ENCODE peak calls at places on chromosomes 2 and 18, in six cellular contexts. One of them, this sample, is unnamed.
A peak's percentile ranks its signal among the peaks of the same experiment; 100 is the strongest.

GRCh38 chr18:78049281-78049680 is 799.6 kb downstream of the GALR1 start:
- DNase-seq in left lung: no peak
- DNase-seq in ovary: no peak
- DNase-seq in A549: no peak
- DNase-seq in HCT116: no peak
- DNase-seq in AG04450: no peak
- DNase-seq in this sample: no peak

GRCh38 chr18:77765468-77765867 is 515.8 kb downstream of the GALR1 start:
- DNase-seq in HCT116: no peak
- DNase-seq in A549: peak; percentile 35
- DNase-seq in left lung: no peak
- DNase-seq in AG04450: no peak
- DNase-seq in ovary: no peak
- DNase-seq in this sample: no peak

GRCh38 chr2:109447251-109447661 is 166.5 kb downstream of the SEPTIN10 start:
- DNase-seq in HCT116: no peak
- DNase-seq in A549: no peak
- DNase-seq in AG04450: peak; percentile 93
- DNase-seq in ovary: no peak
- DNase-seq in left lung: no peak
- DNase-seq in this sample: no peak

GRCh38 chr2:54767921-54768320 is 44.5 kb downstream of the EML6 start:
- DNase-seq in ovary: no peak
- DNase-seq in A549: no peak
- DNase-seq in left lung: no peak
- DNase-seq in HCT116: no peak
- DNase-seq in AG04450: no peak
- DNase-seq in this sample: peak; percentile 77

GRCh38 chr2:43848174-43848573 is 9.4 kb downstream of the ABCG8 start:
- DNase-seq in left lung: no peak
- DNase-seq in A549: peak; percentile 66
- DNase-seq in ovary: no peak
- DNase-seq in AG04450: no peak
- DNase-seq in HCT116: peak; percentile 33
- DNase-seq in this sample: peak; percentile 64

GRCh38 chr2:128754246-128754724 is 435.6 kb upstream of the HS6ST1 start:
- DNase-seq in A549: no peak
- DNase-seq in HCT116: no peak
- DNase-seq in ovary: peak; percentile 35
- DNase-seq in left lung: no peak
- DNase-seq in AG04450: no peak
- DNase-seq in this sample: no peak

GRCh38 chr2:148965596-148966431 is 72.7 kb upstream of the LYPD6B start:
- DNase-seq in HCT116: no peak
- DNase-seq in left lung: no peak
- DNase-seq in AG04450: no peak
- DNase-seq in ovary: no peak
- DNase-seq in A549: no peak
- DNase-seq in this sample: no peak

GRCh38 chr2:179594268-179595112 is 266.9 kb downstream of the ZNF385B start:
- DNase-seq in A549: no peak
- DNase-seq in AG04450: no peak
- DNase-seq in HCT116: no peak
- DNase-seq in ovary: no peak
- DNase-seq in left lung: no peak
- DNase-seq in this sample: no peak

GRCh38 chr2:190996947-190997346 is 17.0 kb downstream of the STAT1 start:
- DNase-seq in HCT116: no peak
- DNase-seq in left lung: no peak
- DNase-seq in ovary: no peak
- DNase-seq in AG04450: no peak
- DNase-seq in A549: no peak
- DNase-seq in this sample: no peak

GRCh38 chr2:127175821-127176354 is 44.2 kb downstream of the CYP27C1 start:
- DNase-seq in left lung: no peak
- DNase-seq in AG04450: no peak
- DNase-seq in A549: no peak
- DNase-seq in ovary: no peak
- DNase-seq in HCT116: no peak
- DNase-seq in this sample: peak; percentile 46

GRCh38 chr2:62340981-62341624 is 145.2 kb downstream of the B3GNT2 start:
- DNase-seq in left lung: no peak
- DNase-seq in A549: no peak
- DNase-seq in HCT116: no peak
- DNase-seq in AG04450: no peak
- DNase-seq in ovary: no peak
- DNase-seq in this sample: no peak

GRCh38 chr2:85902496-85902895 is 13.7 kb upstream of the ST3GAL5 start:
- DNase-seq in left lung: no peak
- DNase-seq in AG04450: no peak
- DNase-seq in A549: no peak
- DNase-seq in ovary: no peak
- DNase-seq in HCT116: no peak
- DNase-seq in this sample: no peak

GRCh38 chr2:239774933-239775622 is 250.1 kb downstream of the NDUFA10 start:
- DNase-seq in HCT116: no peak
- DNase-seq in ovary: no peak
- DNase-seq in left lung: no peak
- DNase-seq in A549: no peak
- DNase-seq in AG04450: no peak
- DNase-seq in this sample: no peak

GRCh38 chr2:54728669-54729120 is 5.2 kb downstream of the EML6 start:
- DNase-seq in HCT116: peak; percentile 49
- DNase-seq in left lung: no peak
- DNase-seq in ovary: no peak
- DNase-seq in A549: peak; percentile 79
- DNase-seq in AG04450: peak; percentile 30
- DNase-seq in this sample: peak; percentile 27

GRCh38 chr2:191593622-191594416 is 84.1 kb upstream of the NABP1 start:
- DNase-seq in HCT116: no peak
- DNase-seq in left lung: no peak
- DNase-seq in AG04450: no peak
- DNase-seq in ovary: no peak
- DNase-seq in A549: peak; percentile 75
- DNase-seq in this sample: peak; percentile 78

GRCh38 chr18:9103488-9103887 is 989 bp downstream of the NDUFV2 start:
- DNase-seq in A549: no peak
- DNase-seq in HCT116: no peak
- DNase-seq in ovary: no peak
- DNase-seq in left lung: no peak
- DNase-seq in AG04450: no peak
- DNase-seq in this sample: no peak

GRCh38 chr2:179186126-179186525 is 78.5 kb downstream of the SESTD1 start:
- DNase-seq in AG04450: peak; percentile 11
- DNase-seq in ovary: no peak
- DNase-seq in left lung: no peak
- DNase-seq in A549: no peak
- DNase-seq in HCT116: no peak
- DNase-seq in this sample: no peak

GRCh38 chr2:200199576-200200263 is 106.8 kb upstream of the SPATS2L start:
- DNase-seq in HCT116: no peak
- DNase-seq in AG04450: no peak
- DNase-seq in left lung: no peak
- DNase-seq in ovary: no peak
- DNase-seq in A549: peak; percentile 31
- DNase-seq in this sample: no peak

GRCh38 chr2:121804997-121805766 is 49.7 kb downstream of the TSN start:
- DNase-seq in ovary: no peak
- DNase-seq in left lung: no peak
- DNase-seq in A549: no peak
- DNase-seq in AG04450: no peak
- DNase-seq in HCT116: no peak
- DNase-seq in this sample: no peak

GRCh38 chr2:131045286-131045924 is 47.9 kb downstream of the FAM168B start:
- DNase-seq in HCT116: no peak
- DNase-seq in left lung: no peak
- DNase-seq in AG04450: no peak
- DNase-seq in ovary: peak; percentile 12
- DNase-seq in A549: no peak
- DNase-seq in this sample: no peak

GRCh38 chr2:240456607-240457222 is 21.3 kb downstream of the GPC1 start:
- DNase-seq in left lung: peak; percentile 65
- DNase-seq in AG04450: no peak
- DNase-seq in ovary: no peak
- DNase-seq in A549: no peak
- DNase-seq in HCT116: no peak
- DNase-seq in this sample: no peak

GRCh38 chr2:150204449-150204848 is 283.0 kb downstream of the RND3 start:
- DNase-seq in HCT116: no peak
- DNase-seq in left lung: no peak
- DNase-seq in A549: peak; percentile 14
- DNase-seq in ovary: no peak
- DNase-seq in AG04450: peak; percentile 73
- DNase-seq in this sample: peak; percentile 78

GRCh38 chr2:136407952-136408318 is 290.0 kb upstream of the CXCR4 start:
- DNase-seq in HCT116: no peak
- DNase-seq in AG04450: no peak
- DNase-seq in A549: no peak
- DNase-seq in ovary: no peak
- DNase-seq in left lung: no peak
- DNase-seq in this sample: no peak

GRCh38 chr2:46296840-46297545 is at the start of gene EPAS1:
- DNase-seq in AG04450: peak; percentile 43
- DNase-seq in left lung: peak; percentile 99
- DNase-seq in ovary: peak; percentile 93
- DNase-seq in A549: peak; percentile 89
- DNase-seq in HCT116: no peak
- DNase-seq in this sample: no peak

GRCh38 chr2:46298522-46299351 is 1.5 kb downstream of the EPAS1 start:
- DNase-seq in A549: peak; percentile 69
- DNase-seq in ovary: peak; percentile 75
- DNase-seq in left lung: peak; percentile 92
- DNase-seq in AG04450: no peak
- DNase-seq in HCT116: no peak
- DNase-seq in this sample: no peak

GRCh38 chr2:46297546-46298271 is 502 bp downstream of the EPAS1 start:
- DNase-seq in ovary: peak; percentile 76
- DNase-seq in AG04450: no peak
- DNase-seq in left lung: peak; percentile 96
- DNase-seq in HCT116: no peak
- DNase-seq in A549: peak; percentile 74
- DNase-seq in this sample: no peak

GRCh38 chr2:46299365-46300263 is 2.4 kb downstream of the EPAS1 start:
- DNase-seq in left lung: peak; percentile 86
- DNase-seq in ovary: peak; percentile 66
- DNase-seq in HCT116: no peak
- DNase-seq in AG04450: no peak
- DNase-seq in A549: peak; percentile 77
- DNase-seq in this sample: no peak

DNA sequence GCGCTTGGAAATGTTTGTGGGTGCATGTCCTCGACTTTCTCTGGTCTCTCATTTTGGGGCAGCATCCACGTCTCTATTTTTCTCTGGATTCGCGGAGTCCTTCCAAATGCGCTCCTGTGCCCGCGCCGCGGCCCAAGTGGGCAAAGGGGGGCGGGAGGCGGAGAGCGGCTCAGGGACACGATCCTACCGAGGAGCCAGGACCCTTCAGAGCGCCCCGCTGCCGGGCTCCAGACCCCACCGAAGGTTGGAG is 990 bp downstream of the EPAS1 start:
- DNase-seq in left lung: no peak
- DNase-seq in AG04450: no peak
- DNase-seq in ovary: no peak
- DNase-seq in HCT116: no peak
- DNase-seq in A549: no peak
- DNase-seq in this sample: no peak
- H3K27ac ChIP-seq in left lung: peak overlapping the region; percentile 97
- H3K27ac ChIP-seq in AG04450: peak overlapping the region; percentile 73
- H3K27ac ChIP-seq in ovary: peak overlapping the region; percentile 80
- H3K27ac ChIP-seq in HCT116: peak overlapping the region; percentile 74
- H3K27ac ChIP-seq in A549: peak overlapping the region; percentile 91
- H3K27ac ChIP-seq in this sample: peak overlapping the region; percentile 89

DNA sequence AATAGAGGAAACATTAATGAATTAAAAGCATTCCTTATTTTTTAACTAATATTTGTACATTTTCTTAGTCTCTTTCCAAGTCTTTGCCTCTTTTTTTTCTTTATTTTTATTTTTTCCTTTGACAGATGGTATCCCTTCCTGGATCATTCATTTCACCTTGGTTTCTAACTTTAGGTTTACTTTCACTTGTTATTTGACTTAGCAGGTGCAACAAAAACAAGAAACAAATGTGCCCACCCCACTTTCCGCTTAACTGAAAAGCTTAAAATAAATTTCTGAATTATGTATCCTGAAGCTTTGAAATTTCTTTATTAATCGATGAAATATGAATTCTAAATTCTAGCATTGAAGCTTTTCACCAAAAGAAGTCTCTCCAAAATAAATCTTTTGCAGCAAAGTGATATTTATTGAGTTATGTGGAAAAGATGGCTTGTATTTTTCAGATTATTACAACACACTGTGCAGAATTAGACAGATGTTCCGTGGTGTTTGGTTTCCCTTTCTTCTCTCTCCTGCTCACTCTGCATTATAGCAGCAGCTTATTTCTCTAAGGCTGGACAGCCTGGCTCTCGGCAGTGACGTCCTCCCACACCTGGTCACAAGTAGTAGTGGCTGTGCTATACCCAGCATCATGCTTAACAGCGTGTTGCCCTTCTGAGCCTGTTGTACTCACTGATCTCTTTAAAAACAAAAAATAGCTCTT is 99.1 kb upstream of the ZNF397 start:
- DNase-seq in AG04450: no peak
- DNase-seq in ovary: no peak
- DNase-seq in HCT116: no peak
- DNase-seq in left lung: no peak
- DNase-seq in A549: no peak
- DNase-seq in this sample: no peak
- H3K27ac ChIP-seq in AG04450: no peak overlapping the region
- H3K27ac ChIP-seq in ovary: no peak overlapping the region
- H3K27ac ChIP-seq in HCT116: no peak overlapping the region
- H3K27ac ChIP-seq in left lung: no peak overlapping the region
- H3K27ac ChIP-seq in A549: no peak overlapping the region
- H3K27ac ChIP-seq in this sample: no peak overlapping the region

GRCh38 chr2:166677996-166678395 is 183.9 kb upstream of the SCN7A start:
- DNase-seq in left lung: no peak
- DNase-seq in ovary: no peak
- DNase-seq in A549: no peak
- DNase-seq in HCT116: no peak
- DNase-seq in AG04450: no peak
- DNase-seq in this sample: no peak
- H3K27ac ChIP-seq in left lung: no peak overlapping the region
- H3K27ac ChIP-seq in ovary: no peak overlapping the region
- H3K27ac ChIP-seq in A549: no peak overlapping the region
- H3K27ac ChIP-seq in HCT116: no peak overlapping the region
- H3K27ac ChIP-seq in AG04450: no peak overlapping the region
- H3K27ac ChIP-seq in this sample: no peak overlapping the region

DNA sequence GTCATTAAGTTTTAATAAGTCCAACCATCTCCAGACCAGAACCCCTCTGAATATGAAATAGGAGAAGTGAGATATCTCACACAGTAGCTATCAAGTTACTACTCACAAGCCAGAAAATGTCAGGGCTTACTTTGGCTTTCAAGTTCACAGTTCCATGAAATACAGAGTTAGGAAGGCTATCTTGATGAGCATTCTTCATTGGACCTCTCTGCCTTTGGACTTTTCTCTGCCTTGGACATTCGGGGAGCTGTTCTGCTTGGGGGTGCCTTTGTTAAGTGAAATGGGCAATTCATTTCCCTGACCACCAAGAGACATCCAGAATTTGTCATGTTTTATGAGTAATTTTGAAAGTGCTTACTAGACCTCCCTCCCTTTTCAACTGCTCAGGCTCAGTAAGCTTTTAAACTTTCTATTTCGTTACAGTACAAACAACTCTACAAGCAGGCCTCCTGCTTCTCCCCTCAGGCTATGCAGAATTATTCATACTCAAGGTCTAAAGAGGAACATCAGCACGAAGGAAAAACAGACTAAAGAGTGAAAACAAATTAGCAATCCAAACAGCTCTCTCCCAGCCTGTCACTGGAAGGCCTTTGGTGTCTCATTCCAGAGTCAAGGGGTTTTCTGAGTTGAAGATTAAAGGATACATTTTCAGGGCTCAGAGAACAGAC is 95.3 kb downstream of the MREG start:
- DNase-seq in AG04450: no peak
- DNase-seq in HCT116: no peak
- DNase-seq in left lung: no peak
- DNase-seq in ovary: no peak
- DNase-seq in A549: peak; percentile 25
- DNase-seq in this sample: peak; percentile 39
- H3K27ac ChIP-seq in AG04450: peak overlapping the region; percentile 40
- H3K27ac ChIP-seq in HCT116: no peak overlapping the region
- H3K27ac ChIP-seq in left lung: peak overlapping the region; percentile 53
- H3K27ac ChIP-seq in ovary: no peak overlapping the region
- H3K27ac ChIP-seq in A549: peak overlapping the region; percentile 68
- H3K27ac ChIP-seq in this sample: no peak overlapping the region